ENCODE peak calls at places on chromosome 12, in eight cellular contexts. One of them, this sample, is unnamed.
A peak's percentile ranks its signal among the peaks of the same experiment; 100 is the strongest.

GRCh38 chr12:43964966-43965365 is 129.1 kb downstream of the TMEM117 start:
- DNase-seq in stimulated activated CD8-positive, alpha-beta memory T cell treated with anti-CD3 and anti-CD28 coated beads, Interleukin-15, amount 100 ng/mL, for 1 hour: no peak
- DNase-seq in astrocyte: peak; percentile 63
- DNase-seq in H7: no peak
- DNase-seq in pons: no peak
- DNase-seq in tibial artery: no peak
- DNase-seq in testis: no peak
- DNase-seq in activated CD4-positive, CD25-positive, alpha-beta regulatory T cell treated with anti-CD3 and anti-CD28 coated beads, Interleukin-2, amount 50 U/mL, for 16 hours: no peak
- DNase-seq in this sample: no peak

GRCh38 chr12:112309797-112310196 is 72.4 kb downstream of the HECTD4 start:
- DNase-seq in tibial artery: no peak
- DNase-seq in astrocyte: peak; percentile 59
- DNase-seq in pons: no peak
- DNase-seq in H7: no peak
- DNase-seq in testis: no peak
- DNase-seq in activated CD4-positive, CD25-positive, alpha-beta regulatory T cell treated with anti-CD3 and anti-CD28 coated beads, Interleukin-2, amount 50 U/mL, for 16 hours: no peak
- DNase-seq in stimulated activated CD8-positive, alpha-beta memory T cell treated with anti-CD3 and anti-CD28 coated beads, Interleukin-15, amount 100 ng/mL, for 1 hour: no peak
- DNase-seq in this sample: no peak

GRCh38 chr12:63805704-63806672 is 26.3 kb downstream of the RXYLT1 start:
- DNase-seq in activated CD4-positive, CD25-positive, alpha-beta regulatory T cell treated with anti-CD3 and anti-CD28 coated beads, Interleukin-2, amount 50 U/mL, for 16 hours: no peak
- DNase-seq in stimulated activated CD8-positive, alpha-beta memory T cell treated with anti-CD3 and anti-CD28 coated beads, Interleukin-15, amount 100 ng/mL, for 1 hour: no peak
- DNase-seq in H7: no peak
- DNase-seq in pons: no peak
- DNase-seq in astrocyte: no peak
- DNase-seq in testis: no peak
- DNase-seq in tibial artery: no peak
- DNase-seq in this sample: no peak

GRCh38 chr12:119115296-119115905 is 63.3 kb upstream of the HSPB8 start:
- DNase-seq in H7: peak; percentile 74
- DNase-seq in activated CD4-positive, CD25-positive, alpha-beta regulatory T cell treated with anti-CD3 and anti-CD28 coated beads, Interleukin-2, amount 50 U/mL, for 16 hours: no peak
- DNase-seq in stimulated activated CD8-positive, alpha-beta memory T cell treated with anti-CD3 and anti-CD28 coated beads, Interleukin-15, amount 100 ng/mL, for 1 hour: no peak
- DNase-seq in testis: peak; percentile 50
- DNase-seq in astrocyte: peak; percentile 10
- DNase-seq in pons: peak; percentile 33
- DNase-seq in tibial artery: no peak
- DNase-seq in this sample: no peak

GRCh38 chr12:45200497-45201043 is 15.3 kb upstream of the ANO6 start:
- DNase-seq in activated CD4-positive, CD25-positive, alpha-beta regulatory T cell treated with anti-CD3 and anti-CD28 coated beads, Interleukin-2, amount 50 U/mL, for 16 hours: no peak
- DNase-seq in tibial artery: no peak
- DNase-seq in H7: no peak
- DNase-seq in testis: no peak
- DNase-seq in pons: no peak
- DNase-seq in stimulated activated CD8-positive, alpha-beta memory T cell treated with anti-CD3 and anti-CD28 coated beads, Interleukin-15, amount 100 ng/mL, for 1 hour: no peak
- DNase-seq in astrocyte: no peak
- DNase-seq in this sample: no peak

GRCh38 chr12:101564912-101565311 is 29.9 kb upstream of the MYBPC1 start:
- DNase-seq in pons: no peak
- DNase-seq in H7: no peak
- DNase-seq in testis: no peak
- DNase-seq in tibial artery: no peak
- DNase-seq in stimulated activated CD8-positive, alpha-beta memory T cell treated with anti-CD3 and anti-CD28 coated beads, Interleukin-15, amount 100 ng/mL, for 1 hour: no peak
- DNase-seq in activated CD4-positive, CD25-positive, alpha-beta regulatory T cell treated with anti-CD3 and anti-CD28 coated beads, Interleukin-2, amount 50 U/mL, for 16 hours: no peak
- DNase-seq in astrocyte: no peak
- DNase-seq in this sample: no peak

GRCh38 chr12:132479291-132479690 is 10.7 kb upstream of the FBRSL1 start:
- DNase-seq in astrocyte: no peak
- DNase-seq in tibial artery: no peak
- DNase-seq in pons: no peak
- DNase-seq in testis: no peak
- DNase-seq in stimulated activated CD8-positive, alpha-beta memory T cell treated with anti-CD3 and anti-CD28 coated beads, Interleukin-15, amount 100 ng/mL, for 1 hour: no peak
- DNase-seq in activated CD4-positive, CD25-positive, alpha-beta regulatory T cell treated with anti-CD3 and anti-CD28 coated beads, Interleukin-2, amount 50 U/mL, for 16 hours: no peak
- DNase-seq in H7: no peak
- DNase-seq in this sample: no peak

GRCh38 chr12:94195483-94195882 is 47.1 kb downstream of the PLXNC1 start:
- DNase-seq in H7: no peak
- DNase-seq in stimulated activated CD8-positive, alpha-beta memory T cell treated with anti-CD3 and anti-CD28 coated beads, Interleukin-15, amount 100 ng/mL, for 1 hour: no peak
- DNase-seq in pons: no peak
- DNase-seq in activated CD4-positive, CD25-positive, alpha-beta regulatory T cell treated with anti-CD3 and anti-CD28 coated beads, Interleukin-2, amount 50 U/mL, for 16 hours: no peak
- DNase-seq in tibial artery: no peak
- DNase-seq in astrocyte: no peak
- DNase-seq in testis: no peak
- DNase-seq in this sample: no peak

GRCh38 chr12:29229158-29229505 is 80.1 kb downstream of the FAR2 start:
- DNase-seq in stimulated activated CD8-positive, alpha-beta memory T cell treated with anti-CD3 and anti-CD28 coated beads, Interleukin-15, amount 100 ng/mL, for 1 hour: no peak
- DNase-seq in astrocyte: no peak
- DNase-seq in tibial artery: no peak
- DNase-seq in pons: no peak
- DNase-seq in testis: no peak
- DNase-seq in activated CD4-positive, CD25-positive, alpha-beta regulatory T cell treated with anti-CD3 and anti-CD28 coated beads, Interleukin-2, amount 50 U/mL, for 16 hours: no peak
- DNase-seq in H7: no peak
- DNase-seq in this sample: no peak

GRCh38 chr12:71303199-71303598 is 136.4 kb upstream of the LGR5 start:
- DNase-seq in pons: no peak
- DNase-seq in tibial artery: no peak
- DNase-seq in H7: no peak
- DNase-seq in stimulated activated CD8-positive, alpha-beta memory T cell treated with anti-CD3 and anti-CD28 coated beads, Interleukin-15, amount 100 ng/mL, for 1 hour: no peak
- DNase-seq in astrocyte: peak; percentile 60
- DNase-seq in testis: no peak
- DNase-seq in activated CD4-positive, CD25-positive, alpha-beta regulatory T cell treated with anti-CD3 and anti-CD28 coated beads, Interleukin-2, amount 50 U/mL, for 16 hours: no peak
- DNase-seq in this sample: no peak

GRCh38 chr12:116247377-116247776 is 30.1 kb downstream of the MED13L start:
- DNase-seq in tibial artery: no peak
- DNase-seq in stimulated activated CD8-positive, alpha-beta memory T cell treated with anti-CD3 and anti-CD28 coated beads, Interleukin-15, amount 100 ng/mL, for 1 hour: no peak
- DNase-seq in astrocyte: no peak
- DNase-seq in H7: no peak
- DNase-seq in pons: no peak
- DNase-seq in activated CD4-positive, CD25-positive, alpha-beta regulatory T cell treated with anti-CD3 and anti-CD28 coated beads, Interleukin-2, amount 50 U/mL, for 16 hours: no peak
- DNase-seq in testis: no peak
- DNase-seq in this sample: no peak

GRCh38 chr12:4978737-4979136 is 64.9 kb upstream of the KCNA5 start:
- DNase-seq in astrocyte: no peak
- DNase-seq in tibial artery: no peak
- DNase-seq in pons: no peak
- DNase-seq in stimulated activated CD8-positive, alpha-beta memory T cell treated with anti-CD3 and anti-CD28 coated beads, Interleukin-15, amount 100 ng/mL, for 1 hour: no peak
- DNase-seq in activated CD4-positive, CD25-positive, alpha-beta regulatory T cell treated with anti-CD3 and anti-CD28 coated beads, Interleukin-2, amount 50 U/mL, for 16 hours: no peak
- DNase-seq in testis: no peak
- DNase-seq in H7: peak; percentile 62
- DNase-seq in this sample: no peak

This sample was measured in GOT3.